ENCODE peak calls at places on chromosomes 5 and 9, in four cellular contexts. One of them, this sample, is unnamed.

GRCh38 chr5:78264600-78264999 is 29.9 kb downstream of the AP3B1 start:
- DNase-seq in AG04450: no peak
- DNase-seq in effector memory CD4-positive, alpha-beta T cell: no peak
- DNase-seq in caudate nucleus: no peak
- DNase-seq in this sample: no peak

GRCh38 chr5:113127021-113127420 is 150.4 kb downstream of the DCP2 start:
- DNase-seq in AG04450: no peak
- DNase-seq in effector memory CD4-positive, alpha-beta T cell: no peak
- DNase-seq in caudate nucleus: no peak
- DNase-seq in this sample: no peak

GRCh38 chr5:129507527-129507926 is 47.4 kb downstream of the ADAMTS19 start:
- DNase-seq in AG04450: no peak
- DNase-seq in effector memory CD4-positive, alpha-beta T cell: no peak
- DNase-seq in caudate nucleus: no peak
- DNase-seq in this sample: no peak

GRCh38 chr5:104635216-104635615 is 1072.6 kb upstream of the NUDT12 start:
- DNase-seq in AG04450: no peak
- DNase-seq in effector memory CD4-positive, alpha-beta T cell: no peak
- DNase-seq in caudate nucleus: no peak
- DNase-seq in this sample: no peak

GRCh38 chr5:87340716-87341115 is 72.0 kb downstream of the CCNH start:
- DNase-seq in AG04450: no peak
- DNase-seq in effector memory CD4-positive, alpha-beta T cell: no peak
- DNase-seq in caudate nucleus: no peak
- DNase-seq in this sample: no peak

GRCh38 chr9:2116073-2116472 is 100.9 kb downstream of the SMARCA2 start:
- DNase-seq in AG04450: no peak
- DNase-seq in effector memory CD4-positive, alpha-beta T cell: no peak
- DNase-seq in caudate nucleus: no peak
- DNase-seq in this sample: no peak

GRCh38 chr5:173855995-173856656 is 32.0 kb upstream of the CPEB4 start:
- DNase-seq in AG04450: no peak
- DNase-seq in effector memory CD4-positive, alpha-beta T cell: no peak
- DNase-seq in caudate nucleus: no peak
- DNase-seq in this sample: no peak

GRCh38 chr9:87792831-87793288 is 66.9 kb downstream of the CTSL start:
- DNase-seq in AG04450: peak
- DNase-seq in effector memory CD4-positive, alpha-beta T cell: no peak
- DNase-seq in caudate nucleus: no peak
- DNase-seq in this sample: no peak

GRCh38 chr9:35716236-35716635 is 15.8 kb downstream of the TLN1 start:
- DNase-seq in AG04450: no peak
- DNase-seq in effector memory CD4-positive, alpha-beta T cell: no peak
- DNase-seq in caudate nucleus: no peak
- DNase-seq in this sample: no peak

GRCh38 chr5:100900142-100900795 is 2.8 kb downstream of the ST8SIA4 start:
- DNase-seq in AG04450: no peak
- DNase-seq in effector memory CD4-positive, alpha-beta T cell: no peak
- DNase-seq in caudate nucleus: no peak
- DNase-seq in this sample: peak

GRCh38 chr9:83707768-83708514 is at the start of gene UBQLN1:
- DNase-seq in AG04450: peak
- DNase-seq in effector memory CD4-positive, alpha-beta T cell: peak
- DNase-seq in caudate nucleus: peak
- DNase-seq in this sample: peak

GRCh38 chr9:83707518-83707767 is 315 bp downstream of the UBQLN1 start:
- DNase-seq in AG04450: no peak
- DNase-seq in effector memory CD4-positive, alpha-beta T cell: no peak
- DNase-seq in caudate nucleus: no peak
- DNase-seq in this sample: no peak

GRCh38 chr9:83714316-83714715 is 6.6 kb upstream of the UBQLN1 start:
- DNase-seq in AG04450: no peak
- DNase-seq in effector memory CD4-positive, alpha-beta T cell: no peak
- DNase-seq in caudate nucleus: no peak
- DNase-seq in this sample: no peak

GRCh38 chr9:83706703-83707517 is 848 bp downstream of the UBQLN1 start:
- DNase-seq in AG04450: no peak
- DNase-seq in effector memory CD4-positive, alpha-beta T cell: peak
- DNase-seq in caudate nucleus: no peak
- DNase-seq in this sample: no peak

GRCh38 chr9:83708515-83709158 is 879 bp upstream of the UBQLN1 start:
- DNase-seq in AG04450: no peak
- DNase-seq in effector memory CD4-positive, alpha-beta T cell: peak
- DNase-seq in caudate nucleus: peak
- DNase-seq in this sample: peak
- H3K27ac ChIP-seq in AG04450: peak
- H3K27ac ChIP-seq in effector memory CD4-positive, alpha-beta T cell: peak
- H3K27ac ChIP-seq in caudate nucleus: peak
- H3K27ac ChIP-seq in this sample: peak

GRCh38 chr9:115118471-115119156 is 657 bp upstream of the TNC start:
- DNase-seq in AG04450: peak
- DNase-seq in effector memory CD4-positive, alpha-beta T cell: no peak
- DNase-seq in caudate nucleus: no peak
- DNase-seq in this sample: peak
- H3K27ac ChIP-seq in AG04450: peak
- H3K27ac ChIP-seq in effector memory CD4-positive, alpha-beta T cell: no peak
- H3K27ac ChIP-seq in caudate nucleus: no peak
- H3K27ac ChIP-seq in this sample: no peak

DNA sequence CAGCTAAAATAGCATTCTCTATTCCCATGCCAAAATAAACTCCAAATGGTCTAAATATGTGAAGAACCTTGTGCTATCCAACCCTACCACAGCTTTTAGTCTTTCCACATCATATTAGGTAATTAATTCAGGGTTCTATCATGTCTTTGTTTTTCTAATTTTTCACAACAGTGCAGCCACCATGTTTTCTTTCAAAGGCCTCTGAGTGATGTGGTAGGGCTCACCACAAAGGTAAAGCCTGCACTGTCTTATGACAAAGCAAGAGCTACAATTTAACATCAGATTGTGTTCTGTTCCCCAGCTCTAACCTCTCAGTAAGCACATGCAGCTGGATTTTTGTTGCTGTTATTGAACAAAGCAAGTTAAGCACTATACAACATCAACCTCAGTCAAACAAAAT is 52.4 kb downstream of the MEF2C start:
- DNase-seq in AG04450: no peak
- DNase-seq in effector memory CD4-positive, alpha-beta T cell: no peak
- DNase-seq in caudate nucleus: no peak
- DNase-seq in this sample: no peak
- H3K27ac ChIP-seq in AG04450: no peak
- H3K27ac ChIP-seq in effector memory CD4-positive, alpha-beta T cell: no peak
- H3K27ac ChIP-seq in caudate nucleus: peak
- H3K27ac ChIP-seq in this sample: no peak

DNA sequence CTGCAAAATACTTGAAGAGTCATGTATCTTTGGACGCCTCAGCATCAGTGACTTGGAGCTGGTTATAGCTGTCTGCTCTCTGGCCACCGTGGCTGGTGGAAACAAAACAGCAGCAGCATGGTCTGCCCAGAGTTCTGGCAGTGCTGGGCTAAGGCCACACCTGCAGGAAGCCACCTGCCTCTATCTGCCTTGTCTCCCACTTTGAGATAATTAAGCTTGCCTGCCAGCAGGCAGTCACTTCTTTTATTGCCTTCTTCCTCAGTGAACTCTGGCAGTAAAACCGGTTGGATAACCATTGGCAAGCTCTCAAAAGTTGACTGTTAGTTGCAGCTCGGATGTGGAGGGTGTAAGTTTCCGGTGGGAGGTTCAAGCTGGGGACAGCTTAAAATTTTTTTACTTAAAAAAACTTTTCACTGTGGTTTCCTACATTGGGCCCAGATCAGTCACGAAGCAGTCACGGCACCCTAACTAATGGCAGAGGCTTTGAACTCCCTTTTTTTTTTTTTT is 4.9 kb downstream of the SMIM3 start:
- DNase-seq in AG04450: no peak
- DNase-seq in effector memory CD4-positive, alpha-beta T cell: peak
- DNase-seq in caudate nucleus: no peak
- DNase-seq in this sample: no peak
- H3K27ac ChIP-seq in AG04450: peak
- H3K27ac ChIP-seq in effector memory CD4-positive, alpha-beta T cell: peak
- H3K27ac ChIP-seq in caudate nucleus: peak
- H3K27ac ChIP-seq in this sample: peak

This sample was measured in substantia nigra.